ENCODE peak calls at places on chromosome 15, in four cellular contexts. X, G, O and Y are unnamed samples.

GRCh38 chr15:19956124-19956796 is 585.3 kb downstream of the GOLGA6L6 start:
- DNase-seq in G (no peak), O (no peak), X (no peak), Y (no peak)

GRCh38 chr15:59965741-59966140 is 38.4 kb upstream of the FOXB1 start:
- DNase-seq in O (no peak), G (no peak), X (no peak), Y (no peak)

GRCh38 chr15:63331456-63331855 is 50.2 kb downstream of the CA12 start:
- DNase-seq in X (no peak), O (no peak), G (no peak), Y (no peak)

GRCh38 chr15:70044168-70044567 is 53.5 kb downstream of the TLE3 start:
- DNase-seq in G (no peak), O (no peak), X (no peak), Y (no peak)

GRCh38 chr15:40471105-40471777 is 457 bp downstream of the CHST14 start:
- DNase-seq in O (no peak), G (no peak), X (no peak), Y (no peak)

GRCh38 chr15:36951747-36952247 is 148.6 kb downstream of the MEIS2 start:
- DNase-seq in G (no peak), X (no peak), O (no peak), Y (no peak)

GRCh38 chr15:69462030-69462492 is 9.4 kb downstream of the RPLP1 start:
- DNase-seq in O (no peak), X (no peak), G (peak), Y (no peak)

GRCh38 chr15:30956216-30956803 is 35.1 kb downstream of the MTMR10 start:
- DNase-seq in G (no peak), X (no peak), O (no peak), Y (no peak)

GRCh38 chr15:69554321-69554961 is 101.8 kb downstream of the RPLP1 start:
- DNase-seq in O (no peak), X (peak), G (no peak), Y (no peak)

GRCh38 chr15:70097337-70098169 is at the start of gene TLE3:
- DNase-seq in G (peak), X (peak), O (peak), Y (peak)

GRCh38 chr15:63045438-63046278 is 3.1 kb downstream of the TPM1 start:
- DNase-seq in X (no peak), G (no peak), O (no peak), Y (no peak)

GRCh38 chr15:31202953-31203352 is 101.4 kb upstream of the TRPM1 start:
- DNase-seq in X (no peak), G (no peak), O (no peak), Y (no peak)

GRCh38 chr15:100279849-100280248 is 61.9 kb downstream of the ADAMTS17 start:
- DNase-seq in O (no peak), X (no peak), G (no peak), Y (no peak)

GRCh38 chr15:63173116-63173470 is 15.8 kb upstream of the RPS27L start:
- DNase-seq in O (no peak), X (no peak), G (no peak), Y (no peak)

GRCh38 chr15:47506543-47507090 is 210.7 kb upstream of the SEMA6D start:
- DNase-seq in O (no peak), X (no peak), G (no peak), Y (no peak)

GRCh38 chr15:38618242-38618925 is 53.8 kb upstream of the RASGRP1 start:
- DNase-seq in G (no peak), X (no peak), O (no peak), Y (no peak)

GRCh38 chr15:98930591-98930990 is 77.0 kb downstream of the PGPEP1L start:
- DNase-seq in O (no peak), G (no peak), X (no peak), Y (no peak)

GRCh38 chr15:98926236-98926635 is 81.4 kb downstream of the PGPEP1L start:
- DNase-seq in O (no peak), X (no peak), G (no peak), Y (no peak)

GRCh38 chr15:98931001-98931400 is 76.6 kb downstream of the PGPEP1L start:
- DNase-seq in G (no peak), X (no peak), O (no peak), Y (no peak)

GRCh38 chr15:98927057-98927456 is 80.5 kb downstream of the PGPEP1L start:
- DNase-seq in G (no peak), X (no peak), O (no peak), Y (no peak)

GRCh38 chr15:98927990-98928389 is 79.6 kb downstream of the PGPEP1L start:
- DNase-seq in O (no peak), X (no peak), G (no peak), Y (no peak)
- TF ChIP-seq GABPA in O (no peak), X (no peak), G (no peak), Y (no peak)

GRCh38 chr15:80478075-80478474 is 73.9 kb downstream of the ARNT2 start:
- DNase-seq in O (no peak), G (no peak), X (no peak), Y (no peak)
- TF ChIP-seq GABPA in O (no peak), G (no peak), X (no peak), Y (no peak)

DNA sequence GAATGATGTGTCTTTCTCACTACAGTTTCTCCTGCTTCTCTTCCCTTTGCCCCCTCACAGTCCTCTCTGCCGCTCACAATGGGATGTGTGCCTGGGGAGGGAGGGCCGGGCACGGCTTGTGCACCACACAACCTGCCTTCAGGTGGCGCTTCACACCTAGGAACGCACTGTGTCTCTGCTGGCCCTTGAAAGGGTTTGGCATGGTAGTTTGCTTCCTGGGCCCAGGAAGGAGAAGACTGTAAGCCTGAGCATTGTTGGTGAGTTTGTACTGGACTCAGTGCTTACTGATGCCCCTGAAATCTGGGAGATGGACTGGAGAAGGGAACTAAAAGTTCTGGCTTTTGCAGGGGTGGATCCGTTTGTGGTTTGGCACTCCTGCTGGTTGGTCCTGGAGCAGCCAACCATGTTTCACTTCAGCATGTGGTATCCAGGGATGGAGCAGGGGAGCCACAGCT is 9.2 kb downstream of the ALPK3 start:
- DNase-seq in O (no peak), X (peak), G (no peak), Y (peak)
- TF ChIP-seq GABPA in O (no peak), X (no peak), G (no peak), Y (no peak)

GRCh38 chr15:65801229-65801813 is 9.2 kb upstream of the DENND4A start:
- DNase-seq in X (peak), G (no peak), O (no peak), Y (no peak)

GRCh38 chr15:65806387-65806786 is 14.3 kb upstream of the DENND4A start:
- DNase-seq in G (no peak), O (no peak), X (no peak), Y (no peak)

GRCh38 chr15:65805019-65805738 is 13.1 kb upstream of the DENND4A start:
- DNase-seq in O (no peak), G (peak), X (peak), Y (no peak)

GRCh38 chr15:65804252-65804931 is 12.3 kb upstream of the DENND4A start:
- DNase-seq in X (peak), O (no peak), G (no peak), Y (peak)
- TF ChIP-seq GABPA in X (no peak), O (no peak), G (no peak), Y (no peak)

GRCh38 chr15:78211189-78211921 is 23.0 kb downstream of the ACSBG1 start:
- DNase-seq in G (no peak), X (no peak), O (no peak), Y (no peak)
- TF ChIP-seq GABPA in G (no peak), X (no peak), O (no peak), Y (no peak)

DNA sequence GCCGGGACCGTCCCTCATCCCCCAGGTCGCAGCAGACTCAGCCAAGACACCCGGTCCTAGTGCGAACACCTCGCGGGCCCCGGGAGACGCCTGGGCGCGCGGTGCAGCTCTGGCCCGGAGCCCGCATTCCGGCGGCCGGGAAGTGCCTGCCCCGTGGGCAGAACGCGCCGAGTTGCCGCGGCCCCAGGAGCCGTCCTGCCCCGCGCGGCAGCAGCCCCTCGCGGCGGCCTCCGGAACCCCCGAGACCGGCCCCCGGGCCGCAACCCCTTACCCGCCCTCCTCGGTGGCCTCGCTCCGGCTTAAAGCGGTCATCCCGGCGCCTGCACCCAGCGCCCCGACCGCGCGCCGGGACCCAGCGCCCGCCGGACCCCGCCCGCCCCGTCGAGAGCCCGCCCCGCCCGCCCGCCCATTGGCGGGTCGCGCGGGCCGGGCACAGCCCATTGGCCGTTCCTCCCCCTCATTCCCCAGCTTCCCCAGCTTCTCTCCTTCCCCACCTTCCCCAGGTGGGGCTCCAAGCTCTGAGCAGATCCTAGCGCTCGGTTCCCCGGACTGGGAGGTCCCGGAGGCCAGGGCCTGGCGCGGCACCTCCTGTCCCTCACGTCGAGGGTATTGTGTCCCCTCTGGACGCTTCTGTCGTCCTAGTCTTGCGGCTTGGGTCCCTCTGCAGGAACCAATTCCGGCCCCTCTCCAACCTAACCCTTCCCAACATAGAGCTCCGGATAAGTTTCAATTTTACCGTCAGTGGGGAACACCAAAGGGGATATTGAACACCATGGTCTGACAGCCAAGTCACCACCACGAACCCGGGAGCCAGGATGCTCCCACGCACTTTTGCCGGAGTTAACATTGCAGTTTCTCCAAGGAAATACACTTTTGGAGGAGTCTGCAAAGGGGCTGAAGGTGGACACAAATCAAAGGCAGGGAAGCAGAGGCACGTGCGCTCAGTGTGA is at the start of gene GRAMD2A:
- DNase-seq in O (peak), X (no peak), G (peak), Y (no peak)
- TF ChIP-seq GABPA in O (peak), X (no peak), G (no peak), Y (no peak)

GRCh38 chr15:94259121-94259776 is 27.9 kb downstream of the MCTP2 start:
- DNase-seq in X (no peak), G (no peak), O (no peak), Y (no peak)

GRCh38 chr15:94259863-94260262 is 28.5 kb downstream of the MCTP2 start:
- DNase-seq in O (no peak), G (no peak), X (no peak), Y (no peak)

GRCh38 chr15:94262201-94262600 is 30.8 kb downstream of the MCTP2 start:
- DNase-seq in O (no peak), G (no peak), X (no peak), Y (no peak)

GRCh38 chr15:94255540-94255939 is 24.2 kb downstream of the MCTP2 start:
- DNase-seq in X (peak), O (no peak), G (no peak), Y (no peak)

DNA sequence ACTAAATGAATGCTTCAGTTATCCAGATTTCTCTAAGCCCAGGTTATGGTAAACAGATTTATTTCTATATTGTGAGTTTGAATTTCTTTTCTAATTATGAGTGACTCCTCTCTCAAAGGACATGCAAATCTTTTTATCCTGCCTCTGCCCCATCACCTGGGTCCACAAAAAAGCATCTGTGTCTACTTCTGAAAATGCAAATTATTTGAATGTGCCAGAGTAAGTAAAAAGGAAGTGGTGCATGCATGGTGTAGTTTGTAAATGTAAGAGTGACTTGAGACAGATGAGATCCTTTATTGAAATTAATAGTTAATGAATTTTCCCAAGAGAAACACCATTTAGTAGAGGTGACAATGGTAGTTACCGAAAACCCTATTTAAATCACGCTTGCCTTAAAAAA is 26.9 kb downstream of the MCTP2 start:
- DNase-seq in X (no peak), O (no peak), G (no peak), Y (no peak)
- TF ChIP-seq GABPA in X (no peak), O (no peak), G (no peak), Y (no peak)

GRCh38 chr15:49103676-49104075 is 51.7 kb downstream of the COPS2 start:
- DNase-seq in X (no peak), G (no peak), O (no peak), Y (no peak)
- TF ChIP-seq GABPA in X (no peak), G (no peak), O (no peak), Y (no peak)